ENCODE peak calls at places on chromosome 2, in seven cellular contexts. Q is activated T-helper 1 cell treated with anti-CD3 and anti-CD28 coated beads, Interleukin-2, amount 50 U/mL, for 16 hours; I is NCI-H524; K is NCI-H2029; F is mesendoderm; T is renal cortical epithelial cell; B is GM06990. P is an unnamed sample.

GRCh38 chr2:144364988-144365738 is 154.8 kb downstream of the ZEB2 start:
- DNase-seq in Q (no peak), I (no peak), K (no peak), F (peak), T (peak), B (no peak), P (no peak)

GRCh38 chr2:118250463-118250862 is 162.2 kb downstream of the INSIG2 start:
- DNase-seq in Q (no peak), I (no peak), K (no peak), F (peak), T (peak), B (no peak), P (no peak)

GRCh38 chr2:240585681-240586197 is 795 bp upstream of the CAPN10 start:
- DNase-seq in Q (no peak), I (no peak), K (no peak), F (no peak), T (no peak), B (peak), P (no peak)

GRCh38 chr2:241673189-241673663 is 13.4 kb downstream of the DTYMK start:
- DNase-seq in Q (no peak), I (no peak), K (no peak), F (no peak), T (no peak), B (no peak), P (no peak)

GRCh38 chr2:207338220-207338607 is 172.5 kb upstream of the KLF7 start:
- DNase-seq in Q (no peak), I (no peak), K (no peak), F (no peak), T (no peak), B (no peak), P (no peak)

GRCh38 chr2:131014141-131014540 is 79.1 kb downstream of the FAM168B start:
- DNase-seq in Q (no peak), I (no peak), K (no peak), F (no peak), T (no peak), B (no peak), P (no peak)

GRCh38 chr2:71685073-71685848 is 231.9 kb downstream of the DYSF start:
- DNase-seq in Q (no peak), I (no peak), K (no peak), F (no peak), T (no peak), B (no peak), P (no peak)

GRCh38 chr2:230925443-230925878 is 419 bp upstream of the GPR55 start:
- DNase-seq in Q (no peak), I (no peak), K (no peak), F (no peak), T (no peak), B (peak), P (no peak)

GRCh38 chr2:160790738-160791137 is 297.1 kb upstream of the RBMS1 start:
- DNase-seq in Q (no peak), I (no peak), K (no peak), F (no peak), T (no peak), B (no peak), P (no peak)